ENCODE peak calls at places on chromosomes 16 and 17, in five cellular contexts. M is A549, H is neural progenitor cell, R is IMR-90, Z is upper lobe of right lung. L is an unnamed sample.

GRCh38 chr16:25177831-25178688 is 38.7 kb upstream of the AQP8 start:
- DNase-seq in M (no peak), H (no peak), R (no peak), Z (peak; percentile 64), L (peak; percentile 31)

GRCh38 chr16:60120586-60120985 is 1386.5 kb upstream of the GOT2 start:
- DNase-seq in M (no peak), H (no peak), R (no peak), Z (no peak), L (no peak)

GRCh38 chr17:68567035-68567434 is 34.1 kb downstream of the FAM20A start:
- DNase-seq in M (no peak), H (no peak), R (no peak), Z (no peak), L (peak; percentile 64)

GRCh38 chr17:66952031-66952524 is 12.4 kb upstream of the CACNG4 start:
- DNase-seq in M (peak; percentile 73), H (peak; percentile 16), R (peak; percentile 97), Z (peak; percentile 77), L (peak; percentile 96)

GRCh38 chr17:41613277-41614082 is 913 bp upstream of the KRT16 start:
- DNase-seq in M (no peak), H (no peak), R (no peak), Z (peak; percentile 29), L (no peak)

GRCh38 chr17:48384164-48384563 is 45.9 kb downstream of the SKAP1 start:
- DNase-seq in M (no peak), H (no peak), R (no peak), Z (no peak), L (no peak)

GRCh38 chr16:89314357-89314756 is 96.9 kb downstream of the ZNF778 start:
- DNase-seq in M (no peak), H (no peak), R (no peak), Z (no peak), L (no peak)

GRCh38 chr17:65750166-65750565 is 188.7 kb upstream of the AXIN2 start:
- DNase-seq in M (no peak), H (no peak), R (no peak), Z (no peak), L (no peak)

GRCh38 chr16:4801962-4802658 is at the start of gene ROGDI:
- DNase-seq in M (peak; percentile 51), H (peak; percentile 94), R (peak; percentile 12), Z (peak; percentile 95), L (peak; percentile 90)

GRCh38 chr16:8951447-8952280 is 12.0 kb downstream of the USP7 start:
- DNase-seq in M (no peak), H (no peak), R (no peak), Z (no peak), L (no peak)

GRCh38 chr16:79767597-79768280 is 167.2 kb upstream of the MAF start:
- DNase-seq in M (no peak), H (peak; percentile 78), R (no peak), Z (no peak), L (no peak)

GRCh38 chr17:6712854-6713129 is 377 bp downstream of the SLC13A5 start:
- DNase-seq in M (no peak), H (no peak), R (no peak), Z (no peak), L (no peak)

GRCh38 chr17:43170140-43170765 is 761 bp upstream of the NBR1 start:
- DNase-seq in M (peak; percentile 99), H (peak; percentile 94), R (peak; percentile 95), Z (peak; percentile 93), L (peak; percentile 95)

GRCh38 chr16:67475051-67475450 is 5.9 kb downstream of the ATP6V0D1 start:
- DNase-seq in M (no peak), H (no peak), R (no peak), Z (no peak), L (no peak)

GRCh38 chr16:29148867-29149272 is 164.0 kb downstream of the LAT start:
- DNase-seq in M (no peak), H (no peak), R (no peak), Z (no peak), L (no peak)

GRCh38 chr16:68496689-68497088 is 42.4 kb upstream of the ZFP90 start:
- DNase-seq in M (no peak), H (no peak), R (no peak), Z (no peak), L (no peak)

GRCh38 chr17:2406271-2406902 is 5.5 kb upstream of the MNT start:
- DNase-seq in M (no peak), H (peak; percentile 1), R (no peak), Z (no peak), L (no peak)

GRCh38 chr17:8665681-8666080 is 35.2 kb upstream of the MYH10 start:
- DNase-seq in M (no peak), H (no peak), R (no peak), Z (no peak), L (no peak)

GRCh38 chr17:36936455-36936934 is 780 bp upstream of the LHX1 start:
- DNase-seq in M (no peak), H (peak; percentile 90), R (no peak), Z (no peak), L (no peak)

GRCh38 chr17:67474081-67474661 is 97.1 kb downstream of the PITPNC1 start:
- DNase-seq in M (no peak), H (peak; percentile 26), R (peak; percentile 39), Z (no peak), L (no peak)

GRCh38 chr16:19113577-19114358 is at the start of gene ITPRIPL2:
- DNase-seq in M (peak; percentile 85), H (peak; percentile 76), R (peak; percentile 85), Z (peak; percentile 96), L (peak; percentile 79)

DNA sequence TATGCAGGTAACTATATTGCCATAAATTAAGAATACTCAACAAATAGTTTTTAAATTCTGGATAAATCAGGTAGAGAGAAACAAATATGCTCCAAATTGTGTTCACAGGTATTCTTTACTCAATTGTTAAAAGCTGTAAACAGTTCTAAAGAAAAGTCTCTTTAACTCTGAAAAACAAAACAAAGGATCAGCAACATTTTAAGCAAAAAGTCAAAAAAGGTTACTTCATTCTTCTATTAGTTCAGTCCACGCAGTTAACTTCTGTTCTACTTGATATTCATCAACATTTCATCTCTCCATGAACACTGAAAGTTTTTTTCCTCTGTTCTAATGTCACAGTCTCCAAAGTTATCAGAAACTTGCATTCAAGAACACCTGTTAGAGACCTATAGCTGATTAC is 47.9 kb downstream of the SCPEP1 start:
- DNase-seq in M (no peak), H (no peak), R (no peak), Z (no peak), L (no peak)
- H3K9me3 ChIP-seq in M (peaks cover 11% of the 10 kb centered on the region), H (peaks cover 15% of the 10 kb centered on the region), R (no peaks in the 10 kb centered on the region), Z (no peaks in the 10 kb centered on the region), L (peaks cover 18% of the 10 kb centered on the region)

GRCh38 chr17:29595943-29596774 is 3.2 kb downstream of the ANKRD13B start:
- DNase-seq in M (no peak), H (no peak), R (no peak), Z (no peak), L (no peak)
- H3K4me1 ChIP-seq in M (peaks cover 27% of the 10 kb centered on the region), H (peaks cover 59% of the 10 kb centered on the region), R (peaks cover 16% of the 10 kb centered on the region), Z (peaks cover 23% of the 10 kb centered on the region), L (peaks cover 22% of the 10 kb centered on the region)

DNA sequence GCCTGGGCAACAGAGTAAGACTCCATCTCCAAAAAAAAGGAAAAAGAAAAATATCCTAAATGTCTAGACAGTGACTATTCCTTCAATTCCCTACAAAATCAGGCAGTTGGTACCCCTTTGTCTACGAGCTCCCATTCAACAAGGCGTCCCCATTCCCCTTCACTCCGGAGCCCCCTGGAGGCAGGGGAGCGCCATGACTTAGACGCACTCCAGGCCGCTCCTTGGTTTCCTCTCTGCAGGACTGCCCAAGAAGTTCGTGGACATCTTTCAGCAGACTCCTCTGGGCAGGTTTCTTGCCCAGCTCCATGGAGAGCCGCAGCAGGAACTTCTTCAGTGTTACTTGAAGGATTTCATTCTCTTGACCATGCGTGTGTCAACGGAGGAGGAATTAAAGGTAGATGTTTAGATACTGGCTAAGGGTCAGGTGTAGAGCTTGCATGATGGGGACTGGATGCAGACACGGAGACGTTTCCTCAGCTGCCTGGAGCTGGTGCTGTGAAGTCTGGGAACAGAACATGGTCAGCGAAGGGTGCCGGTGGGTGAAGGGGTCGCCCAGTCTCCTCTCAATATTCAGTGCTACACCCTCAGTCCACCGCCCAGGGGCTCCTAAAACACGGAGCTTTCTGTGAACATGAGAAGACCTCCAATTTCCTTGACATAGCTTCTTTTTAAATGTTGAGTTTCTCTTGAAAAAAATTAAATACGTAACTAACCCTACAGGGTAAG is 53.3 kb upstream of the ENDOV start:
- DNase-seq in M (peak; percentile 40), H (peak; percentile 70), R (no peak), Z (no peak), L (peak; percentile 45)
- TF ChIP-seq CTCF in M (peak; percentile 5), H (peak; percentile 66), R (peak; percentile 18), Z (peak; percentile 26), L (peak; percentile 39)

GRCh38 chr16:35690413-35690812 is 2231.0 kb downstream of the TP53TG3F start:
- DNase-seq in M (no peak), H (no peak), R (no peak), Z (no peak), L (no peak)

GRCh38 chr16:35687781-35688180 is 2228.4 kb downstream of the TP53TG3F start:
- DNase-seq in M (no peak), H (no peak), R (no peak), Z (no peak), L (no peak)

GRCh38 chr16:35687071-35687470 is 2227.7 kb downstream of the TP53TG3F start:
- DNase-seq in M (no peak), H (no peak), R (no peak), Z (no peak), L (no peak)

GRCh38 chr16:35691057-35691456 is 2231.6 kb downstream of the TP53TG3F start:
- DNase-seq in M (no peak), H (no peak), R (no peak), Z (no peak), L (no peak)

GRCh38 chr16:35689764-35690163 is 2230.4 kb downstream of the TP53TG3F start:
- DNase-seq in M (no peak), H (no peak), R (no peak), Z (no peak), L (no peak)
- H3K9me3 ChIP-seq in M (no peaks in the 10 kb centered on the region), H (peaks cover 4% of the 10 kb centered on the region), R (peaks cover 10% of the 10 kb centered on the region), Z (peaks cover 18% of the 10 kb centered on the region), L (no peaks in the 10 kb centered on the region)

DNA sequence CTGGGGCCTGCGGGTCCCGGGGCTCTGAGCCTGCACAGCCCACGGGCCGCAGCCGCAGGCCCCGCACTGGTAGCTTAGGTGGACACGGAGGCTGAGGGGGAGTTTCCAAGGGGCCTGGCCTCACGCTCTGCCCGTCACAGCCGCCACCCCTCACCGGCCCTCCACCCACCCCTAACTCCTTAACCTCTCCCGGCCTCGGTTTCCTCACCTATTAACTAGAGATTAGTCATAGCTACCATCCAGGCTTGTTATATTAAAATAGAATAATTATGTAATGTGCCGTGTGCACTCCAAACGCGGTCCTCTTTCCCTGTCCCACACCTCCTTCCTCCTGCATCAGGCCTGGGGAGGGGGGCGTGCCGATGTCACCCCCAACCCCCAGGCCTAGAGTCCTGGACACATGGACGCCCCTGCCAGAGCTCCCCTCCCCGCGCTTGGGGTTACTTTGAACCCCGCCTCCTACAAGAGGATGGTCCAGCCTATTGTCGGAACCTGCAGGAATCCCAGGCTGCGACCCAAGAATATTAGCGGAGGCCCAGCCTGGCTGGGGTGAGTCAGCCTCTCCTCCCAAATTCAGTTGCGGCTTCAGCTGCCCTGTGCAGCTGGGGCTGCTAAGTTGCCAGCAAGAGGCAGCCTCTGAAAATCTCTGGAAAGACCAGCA is 17.3 kb downstream of the SOCS3 start:
- DNase-seq in M (peak; percentile 71), H (no peak), R (peak; percentile 88), Z (peak; percentile 74), L (no peak)
- H3K4me1 ChIP-seq in M (peaks cover 70% of the 10 kb centered on the region), H (peaks cover 14% of the 10 kb centered on the region), R (peaks cover 28% of the 10 kb centered on the region), Z (peaks cover 43% of the 10 kb centered on the region), L (peaks cover 13% of the 10 kb centered on the region)